ENCODE peak calls at places on chromosomes 5 and 9, in seven cellular contexts. One of them, this sample, is unnamed.

GRCh38 chr9:122370869-122371467 is at the start of gene PTGS1:
- DNase-seq in cerebellar cortex: no peak
- DNase-seq in stimulated activated CD4-positive, alpha-beta T cell treated with anti-CD3 and anti-CD28 coated beads, Interleukin-4, amount 100 ng/mL, for 4 hours: no peak
- DNase-seq in GM23248: peak; percentile 67
- DNase-seq in bronchial epithelial cell: peak; percentile 18
- DNase-seq in OCI-M1: peak; percentile 78
- DNase-seq in Right ventricle myocardium superior: peak; percentile 75
- DNase-seq in this sample: peak; percentile 73

GRCh38 chr9:5042661-5043178 is 57.6 kb downstream of the JAK2 start:
- DNase-seq in cerebellar cortex: no peak
- DNase-seq in stimulated activated CD4-positive, alpha-beta T cell treated with anti-CD3 and anti-CD28 coated beads, Interleukin-4, amount 100 ng/mL, for 4 hours: no peak
- DNase-seq in GM23248: no peak
- DNase-seq in bronchial epithelial cell: no peak
- DNase-seq in OCI-M1: no peak
- DNase-seq in Right ventricle myocardium superior: no peak
- DNase-seq in this sample: no peak

GRCh38 chr5:102638316-102638715 is 116.8 kb upstream of the PAM start:
- DNase-seq in cerebellar cortex: no peak
- DNase-seq in stimulated activated CD4-positive, alpha-beta T cell treated with anti-CD3 and anti-CD28 coated beads, Interleukin-4, amount 100 ng/mL, for 4 hours: no peak
- DNase-seq in GM23248: peak; percentile 53
- DNase-seq in bronchial epithelial cell: no peak
- DNase-seq in OCI-M1: peak; percentile 8
- DNase-seq in Right ventricle myocardium superior: no peak
- DNase-seq in this sample: no peak

GRCh38 chr5:36950586-36951457 is 74.3 kb downstream of the NIPBL start:
- DNase-seq in cerebellar cortex: no peak
- DNase-seq in stimulated activated CD4-positive, alpha-beta T cell treated with anti-CD3 and anti-CD28 coated beads, Interleukin-4, amount 100 ng/mL, for 4 hours: no peak
- DNase-seq in GM23248: peak; percentile 78
- DNase-seq in bronchial epithelial cell: peak; percentile 63
- DNase-seq in OCI-M1: peak; percentile 14
- DNase-seq in Right ventricle myocardium superior: no peak
- DNase-seq in this sample: no peak

GRCh38 chr9:459491-460444 is 245.1 kb downstream of the DOCK8 start:
- DNase-seq in cerebellar cortex: no peak
- DNase-seq in stimulated activated CD4-positive, alpha-beta T cell treated with anti-CD3 and anti-CD28 coated beads, Interleukin-4, amount 100 ng/mL, for 4 hours: no peak
- DNase-seq in GM23248: no peak
- DNase-seq in bronchial epithelial cell: no peak
- DNase-seq in OCI-M1: no peak
- DNase-seq in Right ventricle myocardium superior: no peak
- DNase-seq in this sample: no peak

GRCh38 chr5:17634160-17634559 is at the start of gene TAF11L14:
- DNase-seq in cerebellar cortex: no peak
- DNase-seq in stimulated activated CD4-positive, alpha-beta T cell treated with anti-CD3 and anti-CD28 coated beads, Interleukin-4, amount 100 ng/mL, for 4 hours: no peak
- DNase-seq in GM23248: no peak
- DNase-seq in bronchial epithelial cell: no peak
- DNase-seq in OCI-M1: no peak
- DNase-seq in Right ventricle myocardium superior: no peak
- DNase-seq in this sample: no peak

GRCh38 chr5:58071566-58071965 is 388.3 kb downstream of the PLK2 start:
- DNase-seq in cerebellar cortex: no peak
- DNase-seq in stimulated activated CD4-positive, alpha-beta T cell treated with anti-CD3 and anti-CD28 coated beads, Interleukin-4, amount 100 ng/mL, for 4 hours: no peak
- DNase-seq in GM23248: no peak
- DNase-seq in bronchial epithelial cell: no peak
- DNase-seq in OCI-M1: peak; percentile 88
- DNase-seq in Right ventricle myocardium superior: peak; percentile 58
- DNase-seq in this sample: no peak

GRCh38 chr5:9244417-9244816 is 301.5 kb downstream of the SEMA5A start:
- DNase-seq in cerebellar cortex: no peak
- DNase-seq in stimulated activated CD4-positive, alpha-beta T cell treated with anti-CD3 and anti-CD28 coated beads, Interleukin-4, amount 100 ng/mL, for 4 hours: no peak
- DNase-seq in GM23248: no peak
- DNase-seq in bronchial epithelial cell: no peak
- DNase-seq in OCI-M1: no peak
- DNase-seq in Right ventricle myocardium superior: no peak
- DNase-seq in this sample: no peak

GRCh38 chr9:24602687-24603352 is 57.1 kb upstream of the IZUMO3 start:
- DNase-seq in cerebellar cortex: no peak
- DNase-seq in stimulated activated CD4-positive, alpha-beta T cell treated with anti-CD3 and anti-CD28 coated beads, Interleukin-4, amount 100 ng/mL, for 4 hours: no peak
- DNase-seq in GM23248: no peak
- DNase-seq in bronchial epithelial cell: peak; percentile 67
- DNase-seq in OCI-M1: peak; percentile 79
- DNase-seq in Right ventricle myocardium superior: no peak
- DNase-seq in this sample: no peak

GRCh38 chr9:132557159-132557558 is 25.2 kb upstream of the BARHL1 start:
- DNase-seq in cerebellar cortex: no peak
- DNase-seq in stimulated activated CD4-positive, alpha-beta T cell treated with anti-CD3 and anti-CD28 coated beads, Interleukin-4, amount 100 ng/mL, for 4 hours: no peak
- DNase-seq in GM23248: no peak
- DNase-seq in bronchial epithelial cell: no peak
- DNase-seq in OCI-M1: no peak
- DNase-seq in Right ventricle myocardium superior: no peak
- DNase-seq in this sample: no peak

GRCh38 chr9:130039504-130040147 is 3.4 kb downstream of the FNBP1 start:
- DNase-seq in cerebellar cortex: peak; percentile 61
- DNase-seq in stimulated activated CD4-positive, alpha-beta T cell treated with anti-CD3 and anti-CD28 coated beads, Interleukin-4, amount 100 ng/mL, for 4 hours: no peak
- DNase-seq in GM23248: no peak
- DNase-seq in bronchial epithelial cell: no peak
- DNase-seq in OCI-M1: peak; percentile 52
- DNase-seq in Right ventricle myocardium superior: no peak
- DNase-seq in this sample: no peak

GRCh38 chr9:122332643-122333042 is 38.2 kb upstream of the PTGS1 start:
- DNase-seq in cerebellar cortex: no peak
- DNase-seq in stimulated activated CD4-positive, alpha-beta T cell treated with anti-CD3 and anti-CD28 coated beads, Interleukin-4, amount 100 ng/mL, for 4 hours: no peak
- DNase-seq in GM23248: no peak
- DNase-seq in bronchial epithelial cell: no peak
- DNase-seq in OCI-M1: no peak
- DNase-seq in Right ventricle myocardium superior: no peak
- DNase-seq in this sample: no peak

GRCh38 chr5:135648109-135648508 is 69.3 kb upstream of the CXCL14 start:
- DNase-seq in cerebellar cortex: no peak
- DNase-seq in stimulated activated CD4-positive, alpha-beta T cell treated with anti-CD3 and anti-CD28 coated beads, Interleukin-4, amount 100 ng/mL, for 4 hours: no peak
- DNase-seq in GM23248: no peak
- DNase-seq in bronchial epithelial cell: no peak
- DNase-seq in OCI-M1: no peak
- DNase-seq in Right ventricle myocardium superior: no peak
- DNase-seq in this sample: no peak

GRCh38 chr5:130286971-130287370 is 382.7 kb downstream of the CHSY3 start:
- DNase-seq in cerebellar cortex: no peak
- DNase-seq in stimulated activated CD4-positive, alpha-beta T cell treated with anti-CD3 and anti-CD28 coated beads, Interleukin-4, amount 100 ng/mL, for 4 hours: no peak
- DNase-seq in GM23248: no peak
- DNase-seq in bronchial epithelial cell: no peak
- DNase-seq in OCI-M1: no peak
- DNase-seq in Right ventricle myocardium superior: no peak
- DNase-seq in this sample: no peak

GRCh38 chr9:4299006-4299795 is 667 bp downstream of the GLIS3 start:
- DNase-seq in cerebellar cortex: no peak
- DNase-seq in stimulated activated CD4-positive, alpha-beta T cell treated with anti-CD3 and anti-CD28 coated beads, Interleukin-4, amount 100 ng/mL, for 4 hours: peak; percentile 20
- DNase-seq in GM23248: peak; percentile 77
- DNase-seq in bronchial epithelial cell: no peak
- DNase-seq in OCI-M1: no peak
- DNase-seq in Right ventricle myocardium superior: peak; percentile 49
- DNase-seq in this sample: peak; percentile 28

GRCh38 chr5:180085837-180086236 is 14.3 kb upstream of the RNF130 start:
- DNase-seq in cerebellar cortex: no peak
- DNase-seq in stimulated activated CD4-positive, alpha-beta T cell treated with anti-CD3 and anti-CD28 coated beads, Interleukin-4, amount 100 ng/mL, for 4 hours: no peak
- DNase-seq in GM23248: no peak
- DNase-seq in bronchial epithelial cell: no peak
- DNase-seq in OCI-M1: peak; percentile 69
- DNase-seq in Right ventricle myocardium superior: no peak
- DNase-seq in this sample: no peak

GRCh38 chr5:173676375-173676774 is 59.9 kb upstream of the BOD1 start:
- DNase-seq in cerebellar cortex: no peak
- DNase-seq in stimulated activated CD4-positive, alpha-beta T cell treated with anti-CD3 and anti-CD28 coated beads, Interleukin-4, amount 100 ng/mL, for 4 hours: no peak
- DNase-seq in GM23248: no peak
- DNase-seq in bronchial epithelial cell: no peak
- DNase-seq in OCI-M1: no peak
- DNase-seq in Right ventricle myocardium superior: no peak
- DNase-seq in this sample: no peak

GRCh38 chr5:151234476-151235238 is 10.8 kb upstream of the CCDC69 start:
- DNase-seq in cerebellar cortex: no peak
- DNase-seq in stimulated activated CD4-positive, alpha-beta T cell treated with anti-CD3 and anti-CD28 coated beads, Interleukin-4, amount 100 ng/mL, for 4 hours: no peak
- DNase-seq in GM23248: peak; percentile 39
- DNase-seq in bronchial epithelial cell: no peak
- DNase-seq in OCI-M1: no peak
- DNase-seq in Right ventricle myocardium superior: peak; percentile 89
- DNase-seq in this sample: peak; percentile 66

GRCh38 chr5:95114902-95115301 is 170.0 kb downstream of the MCTP1 start:
- DNase-seq in cerebellar cortex: no peak
- DNase-seq in stimulated activated CD4-positive, alpha-beta T cell treated with anti-CD3 and anti-CD28 coated beads, Interleukin-4, amount 100 ng/mL, for 4 hours: no peak
- DNase-seq in GM23248: no peak
- DNase-seq in bronchial epithelial cell: no peak
- DNase-seq in OCI-M1: no peak
- DNase-seq in Right ventricle myocardium superior: no peak
- DNase-seq in this sample: no peak

GRCh38 chr9:113596616-113597320 is 133.2 kb downstream of the RGS3 start:
- DNase-seq in cerebellar cortex: no peak
- DNase-seq in stimulated activated CD4-positive, alpha-beta T cell treated with anti-CD3 and anti-CD28 coated beads, Interleukin-4, amount 100 ng/mL, for 4 hours: no peak
- DNase-seq in GM23248: no peak
- DNase-seq in bronchial epithelial cell: no peak
- DNase-seq in OCI-M1: no peak
- DNase-seq in Right ventricle myocardium superior: no peak
- DNase-seq in this sample: no peak

GRCh38 chr5:39399135-39400036 is 25.4 kb downstream of the DAB2 start:
- DNase-seq in cerebellar cortex: no peak
- DNase-seq in stimulated activated CD4-positive, alpha-beta T cell treated with anti-CD3 and anti-CD28 coated beads, Interleukin-4, amount 100 ng/mL, for 4 hours: no peak
- DNase-seq in GM23248: peak; percentile 98
- DNase-seq in bronchial epithelial cell: peak; percentile 99
- DNase-seq in OCI-M1: peak; percentile 96
- DNase-seq in Right ventricle myocardium superior: no peak
- DNase-seq in this sample: no peak

GRCh38 chr9:137069508-137070071 is 767 bp downstream of the SAPCD2 start:
- DNase-seq in cerebellar cortex: no peak
- DNase-seq in stimulated activated CD4-positive, alpha-beta T cell treated with anti-CD3 and anti-CD28 coated beads, Interleukin-4, amount 100 ng/mL, for 4 hours: no peak
- DNase-seq in GM23248: no peak
- DNase-seq in bronchial epithelial cell: no peak
- DNase-seq in OCI-M1: peak; percentile 36
- DNase-seq in Right ventricle myocardium superior: peak; percentile 35
- DNase-seq in this sample: peak; percentile 30

GRCh38 chr5:141272906-141273305 is 27.7 kb downstream of the PCDHB15 start:
- DNase-seq in cerebellar cortex: no peak
- DNase-seq in stimulated activated CD4-positive, alpha-beta T cell treated with anti-CD3 and anti-CD28 coated beads, Interleukin-4, amount 100 ng/mL, for 4 hours: no peak
- DNase-seq in GM23248: no peak
- DNase-seq in bronchial epithelial cell: no peak
- DNase-seq in OCI-M1: peak; percentile 49
- DNase-seq in Right ventricle myocardium superior: no peak
- DNase-seq in this sample: no peak

GRCh38 chr5:80275347-80275746 is 19.5 kb upstream of the SERINC5 start:
- DNase-seq in cerebellar cortex: peak; percentile 28
- DNase-seq in stimulated activated CD4-positive, alpha-beta T cell treated with anti-CD3 and anti-CD28 coated beads, Interleukin-4, amount 100 ng/mL, for 4 hours: no peak
- DNase-seq in GM23248: peak; percentile 16
- DNase-seq in bronchial epithelial cell: peak; percentile 12
- DNase-seq in OCI-M1: peak; percentile 30
- DNase-seq in Right ventricle myocardium superior: no peak
- DNase-seq in this sample: no peak

GRCh38 chr5:661891-662750 is 31.0 kb downstream of the TPPP start:
- DNase-seq in cerebellar cortex: no peak
- DNase-seq in stimulated activated CD4-positive, alpha-beta T cell treated with anti-CD3 and anti-CD28 coated beads, Interleukin-4, amount 100 ng/mL, for 4 hours: no peak
- DNase-seq in GM23248: no peak
- DNase-seq in bronchial epithelial cell: no peak
- DNase-seq in OCI-M1: no peak
- DNase-seq in Right ventricle myocardium superior: peak; percentile 38
- DNase-seq in this sample: no peak

GRCh38 chr5:19531374-19531952 is 456.5 kb downstream of the CDH18 start:
- DNase-seq in cerebellar cortex: no peak
- DNase-seq in stimulated activated CD4-positive, alpha-beta T cell treated with anti-CD3 and anti-CD28 coated beads, Interleukin-4, amount 100 ng/mL, for 4 hours: no peak
- DNase-seq in GM23248: peak; percentile 9
- DNase-seq in bronchial epithelial cell: peak; percentile 99
- DNase-seq in OCI-M1: no peak
- DNase-seq in Right ventricle myocardium superior: no peak
- DNase-seq in this sample: no peak

GRCh38 chr5:98656106-98656795 is 117.2 kb upstream of the RGMB start:
- DNase-seq in cerebellar cortex: no peak
- DNase-seq in stimulated activated CD4-positive, alpha-beta T cell treated with anti-CD3 and anti-CD28 coated beads, Interleukin-4, amount 100 ng/mL, for 4 hours: no peak
- DNase-seq in GM23248: peak; percentile 42
- DNase-seq in bronchial epithelial cell: no peak
- DNase-seq in OCI-M1: no peak
- DNase-seq in Right ventricle myocardium superior: no peak
- DNase-seq in this sample: no peak

GRCh38 chr9:76684213-76684612 is 80.0 kb upstream of the PCA3 start:
- DNase-seq in cerebellar cortex: no peak
- DNase-seq in stimulated activated CD4-positive, alpha-beta T cell treated with anti-CD3 and anti-CD28 coated beads, Interleukin-4, amount 100 ng/mL, for 4 hours: no peak
- DNase-seq in GM23248: no peak
- DNase-seq in bronchial epithelial cell: no peak
- DNase-seq in OCI-M1: no peak
- DNase-seq in Right ventricle myocardium superior: no peak
- DNase-seq in this sample: no peak

GRCh38 chr5:65012411-65012972 is 243.8 kb downstream of the CWC27 start:
- DNase-seq in cerebellar cortex: no peak
- DNase-seq in stimulated activated CD4-positive, alpha-beta T cell treated with anti-CD3 and anti-CD28 coated beads, Interleukin-4, amount 100 ng/mL, for 4 hours: no peak
- DNase-seq in GM23248: no peak
- DNase-seq in bronchial epithelial cell: no peak
- DNase-seq in OCI-M1: no peak
- DNase-seq in Right ventricle myocardium superior: no peak
- DNase-seq in this sample: no peak

GRCh38 chr5:174457141-174457678 is 267.2 kb upstream of the MSX2 start:
- DNase-seq in cerebellar cortex: no peak
- DNase-seq in stimulated activated CD4-positive, alpha-beta T cell treated with anti-CD3 and anti-CD28 coated beads, Interleukin-4, amount 100 ng/mL, for 4 hours: no peak
- DNase-seq in GM23248: no peak
- DNase-seq in bronchial epithelial cell: no peak
- DNase-seq in OCI-M1: no peak
- DNase-seq in Right ventricle myocardium superior: no peak
- DNase-seq in this sample: no peak

GRCh38 chr5:5900350-5900749 is 477.9 kb downstream of the ICE1 start:
- DNase-seq in cerebellar cortex: no peak
- DNase-seq in stimulated activated CD4-positive, alpha-beta T cell treated with anti-CD3 and anti-CD28 coated beads, Interleukin-4, amount 100 ng/mL, for 4 hours: no peak
- DNase-seq in GM23248: no peak
- DNase-seq in bronchial epithelial cell: no peak
- DNase-seq in OCI-M1: no peak
- DNase-seq in Right ventricle myocardium superior: no peak
- DNase-seq in this sample: no peak

GRCh38 chr5:87383216-87383615 is 29.5 kb downstream of the CCNH start:
- DNase-seq in cerebellar cortex: no peak
- DNase-seq in stimulated activated CD4-positive, alpha-beta T cell treated with anti-CD3 and anti-CD28 coated beads, Interleukin-4, amount 100 ng/mL, for 4 hours: no peak
- DNase-seq in GM23248: peak; percentile 24
- DNase-seq in bronchial epithelial cell: no peak
- DNase-seq in OCI-M1: no peak
- DNase-seq in Right ventricle myocardium superior: no peak
- DNase-seq in this sample: no peak

GRCh38 chr5:149322518-149322917 is 22.8 kb upstream of the GRPEL2 start:
- DNase-seq in cerebellar cortex: no peak
- DNase-seq in stimulated activated CD4-positive, alpha-beta T cell treated with anti-CD3 and anti-CD28 coated beads, Interleukin-4, amount 100 ng/mL, for 4 hours: no peak
- DNase-seq in GM23248: no peak
- DNase-seq in bronchial epithelial cell: no peak
- DNase-seq in OCI-M1: no peak
- DNase-seq in Right ventricle myocardium superior: no peak
- DNase-seq in this sample: peak; percentile 78

GRCh38 chr9:127612993-127613954 is 1.2 kb downstream of the STXBP1 start:
- DNase-seq in cerebellar cortex: peak; percentile 79
- DNase-seq in stimulated activated CD4-positive, alpha-beta T cell treated with anti-CD3 and anti-CD28 coated beads, Interleukin-4, amount 100 ng/mL, for 4 hours: peak; percentile 23
- DNase-seq in GM23248: peak; percentile 87
- DNase-seq in bronchial epithelial cell: peak; percentile 69
- DNase-seq in OCI-M1: no peak
- DNase-seq in Right ventricle myocardium superior: peak; percentile 89
- DNase-seq in this sample: peak; percentile 55